ENCODE peak calls at places on chromosomes 13 and 19, in four cellular contexts. Q, W, P and M are unnamed samples.

GRCh38 chr13:43303040-43303729 is 279.8 kb downstream of the DNAJC15 start:
- DNase-seq in Q (no peak), W (peak), P (peak), M (peak)

GRCh38 chr13:42354246-42355117 is 82.5 kb downstream of the AKAP11 start:
- DNase-seq in Q (peak), W (no peak), P (no peak), M (peak)

GRCh38 chr19:16921766-16922591 is 33.2 kb downstream of the F2RL3 start:
- DNase-seq in Q (no peak), W (no peak), P (no peak), M (no peak)

GRCh38 chr19:13797870-13798269 is 2.6 kb downstream of the ZSWIM4 start:
- DNase-seq in Q (peak), W (no peak), P (no peak), M (no peak)

GRCh38 chr19:6058411-6059201 is 51.7 kb downstream of the RFX2 start:
- DNase-seq in Q (no peak), W (no peak), P (no peak), M (no peak)

GRCh38 chr19:6711078-6711361 is 9.4 kb downstream of the C3 start:
- DNase-seq in Q (no peak), W (no peak), P (no peak), M (no peak)

GRCh38 chr13:86692291-86692690 is 893.1 kb upstream of the SLITRK6 start:
- DNase-seq in Q (no peak), W (no peak), P (no peak), M (no peak)

GRCh38 chr13:78430166-78430791 is 173.1 kb downstream of the POU4F1 start:
- DNase-seq in Q (no peak), W (no peak), P (no peak), M (no peak)

GRCh38 chr19:41535029-41535622 is 40.8 kb upstream of the CEACAM21 start:
- DNase-seq in Q (no peak), W (no peak), P (no peak), M (no peak)

GRCh38 chr19:1361601-1362384 is 21.9 kb upstream of the NDUFS7 start:
- DNase-seq in Q (peak), W (no peak), P (no peak), M (no peak)

GRCh38 chr13:39209731-39210633 is 171.7 kb downstream of the NHLRC3 start:
- DNase-seq in Q (no peak), W (no peak), P (no peak), M (no peak)

GRCh38 chr13:28750187-28751045 is 31.6 kb upstream of the SLC46A3 start:
- DNase-seq in Q (no peak), W (no peak), P (no peak), M (no peak)

GRCh38 chr19:11446652-11447301 is 11.3 kb downstream of the PRKCSH start:
- DNase-seq in Q (no peak), W (no peak), P (peak), M (no peak)

GRCh38 chr13:52793507-52793906 is 53.9 kb upstream of the CNMD start:
- DNase-seq in Q (no peak), W (no peak), P (no peak), M (no peak)

GRCh38 chr13:110023729-110024645 is 237.6 kb upstream of the IRS2 start:
- DNase-seq in Q (no peak), W (no peak), P (peak), M (peak)

GRCh38 chr19:12880551-12881171 is 588 bp downstream of the DNASE2 start:
- DNase-seq in Q (no peak), W (no peak), P (peak), M (no peak)

GRCh38 chr13:110466261-110466660 is 95.3 kb downstream of the RAB20 start:
- DNase-seq in Q (no peak), W (no peak), P (no peak), M (no peak)

GRCh38 chr19:11453468-11454341 is 18.3 kb downstream of the PRKCSH start:
- DNase-seq in Q (no peak), W (no peak), P (peak), M (no peak)

GRCh38 chr19:41479757-41480191 is 36.8 kb downstream of the ERICH4 start:
- DNase-seq in Q (no peak), W (no peak), P (no peak), M (peak)

GRCh38 chr13:42807866-42808265 is 26.5 kb downstream of the FAM216B start:
- DNase-seq in Q (peak), W (no peak), P (no peak), M (no peak)